ENCODE peak calls at places on chromosomes 5 and 9, in five cellular contexts. N is H1, A is IMR-90, E is H9, O is neuronal stem cell. G is an unnamed sample.

GRCh38 chr5:1540831-1541661 is 17.3 kb upstream of the LPCAT1 start:
- DNase-seq in N (peak; percentile 38), A (no peak), E (no peak), O (no peak), G (no peak)

GRCh38 chr5:169873642-169874041 is 106.7 kb downstream of the INSYN2B start:
- DNase-seq in N (no peak), A (peak; percentile 67), E (no peak), O (no peak), G (peak; percentile 45)

GRCh38 chr9:93893899-93894690 is 61.1 kb downstream of the BARX1 start:
- DNase-seq in N (peak; percentile 36), A (no peak), E (peak; percentile 16), O (no peak), G (no peak)

GRCh38 chr5:26482076-26482816 is 556.1 kb downstream of the CDH9 start:
- DNase-seq in N (no peak), A (no peak), E (no peak), O (no peak), G (peak; percentile 7)

GRCh38 chr5:149854881-149855280 is 89.7 kb downstream of the PDE6A start:
- DNase-seq in N (no peak), A (no peak), E (no peak), O (no peak), G (no peak)

GRCh38 chr9:98943682-98944129 is at the start of gene COL15A1:
- DNase-seq in N (no peak), A (no peak), E (peak; percentile 55), O (peak; percentile 64), G (peak; percentile 31)

GRCh38 chr5:76718381-76718832 is 2.5 kb downstream of the F2R start:
- DNase-seq in N (no peak), A (peak; percentile 62), E (no peak), O (no peak), G (peak; percentile 84)

GRCh38 chr9:92385474-92385873 is 18.9 kb downstream of the OGN start:
- DNase-seq in N (no peak), A (no peak), E (no peak), O (no peak), G (no peak)

GRCh38 chr9:96621619-96622018 is 2.0 kb upstream of the CDC14B start:
- DNase-seq in N (no peak), A (peak; percentile 35), E (no peak), O (no peak), G (no peak)

GRCh38 chr9:71806916-71807315 is 38.6 kb upstream of the CEMIP2 start:
- DNase-seq in N (peak; percentile 55), A (peak; percentile 67), E (peak; percentile 75), O (peak; percentile 44), G (peak; percentile 70)

GRCh38 chr9:8904971-8905370 is 1105.4 kb upstream of the DMAC1 start:
- DNase-seq in N (no peak), A (no peak), E (no peak), O (no peak), G (no peak)

GRCh38 chr5:131684051-131684450 is 49.0 kb upstream of the RAPGEF6 start:
- DNase-seq in N (no peak), A (peak; percentile 7), E (no peak), O (no peak), G (no peak)

GRCh38 chr9:90393355-90394152 is 249.1 kb downstream of the DIRAS2 start:
- DNase-seq in N (no peak), A (no peak), E (no peak), O (no peak), G (no peak)

GRCh38 chr5:57642698-57643097 is 160.1 kb upstream of the ACTBL2 start:
- DNase-seq in N (no peak), A (no peak), E (no peak), O (no peak), G (no peak)

GRCh38 chr9:2109066-2109650 is 94.0 kb downstream of the SMARCA2 start:
- DNase-seq in N (no peak), A (peak; percentile 32), E (no peak), O (no peak), G (no peak)

GRCh38 chr5:72512179-72512860 is 5.1 kb upstream of the ZNF366 start:
- DNase-seq in N (no peak), A (no peak), E (no peak), O (no peak), G (no peak)

GRCh38 chr5:72511371-72512178 is 4.4 kb upstream of the ZNF366 start:
- DNase-seq in N (no peak), A (peak; percentile 59), E (no peak), O (no peak), G (peak; percentile 79)

GRCh38 chr5:72508241-72509170 is 1.3 kb upstream of the ZNF366 start:
- DNase-seq in N (no peak), A (no peak), E (no peak), O (no peak), G (no peak)

GRCh38 chr5:72509401-72509800 is 2.2 kb upstream of the ZNF366 start:
- DNase-seq in N (no peak), A (no peak), E (no peak), O (no peak), G (no peak)

DNA sequence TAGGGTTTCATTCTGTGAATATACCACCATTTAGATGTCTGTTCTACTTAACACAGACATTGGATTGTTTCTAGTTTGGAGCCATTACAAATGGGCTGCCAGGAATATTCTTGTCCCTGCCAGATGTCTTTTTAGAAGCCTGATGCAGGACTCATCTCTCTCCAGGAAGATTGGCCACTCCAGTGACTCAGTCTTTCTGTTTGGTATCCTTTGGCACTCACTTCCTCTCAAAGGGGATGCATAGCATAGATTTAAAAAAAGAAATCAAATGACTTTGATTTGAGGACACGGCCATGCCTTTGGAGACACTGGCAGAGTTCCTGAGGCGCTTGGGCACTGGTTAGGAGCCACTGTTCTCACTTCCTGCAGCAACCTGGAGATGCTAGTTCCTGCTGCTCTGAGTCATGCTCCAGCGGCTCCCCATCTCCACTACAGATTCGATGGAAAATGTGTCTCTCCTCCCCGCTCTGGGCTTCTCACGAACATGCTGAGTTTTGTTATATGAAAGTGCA is 3.5 kb upstream of the ZNF366 start:
- DNase-seq in N (no peak), A (peak; percentile 86), E (no peak), O (no peak), G (peak; percentile 96)
- H4K91ac ChIP-seq in N (no peak overlapping the region), A (peak overlapping the region; percentile 2), E (no peak overlapping the region), O (no peak overlapping the region), G (no peak overlapping the region)

DNA sequence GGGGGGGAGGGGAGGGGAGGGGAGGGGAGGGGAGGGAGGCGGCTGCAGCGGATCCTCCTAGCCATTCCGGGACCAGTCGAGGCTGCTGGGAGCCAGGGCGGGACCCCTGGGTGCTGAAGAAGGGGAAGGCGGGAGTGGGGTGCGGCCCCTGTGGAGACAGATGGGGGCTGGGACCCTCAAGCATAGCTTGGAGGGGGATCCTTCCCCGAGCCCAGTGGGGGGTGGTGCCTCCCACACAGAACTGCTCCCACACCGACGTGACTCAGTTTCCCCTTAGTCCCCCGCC is 450 bp downstream of the PDLIM7 start:
- DNase-seq in N (peak; percentile 79), A (no peak), E (no peak), O (no peak), G (no peak)
- H4K91ac ChIP-seq in N (peak overlapping the region; percentile 70), A (peak overlapping the region; percentile 97), E (no peak overlapping the region), O (no peak overlapping the region), G (peak overlapping the region; percentile 30)

GRCh38 chr9:83981126-83981871 is 694 bp downstream of the RMI1 start:
- DNase-seq in N (no peak), A (peak; percentile 35), E (no peak), O (no peak), G (peak; percentile 63)

GRCh38 chr9:83977196-83977595 is 2.8 kb downstream of the HNRNPK start:
- DNase-seq in N (no peak), A (no peak), E (no peak), O (no peak), G (no peak)

GRCh38 chr9:83980395-83981125 is at the start of gene RMI1:
- DNase-seq in N (peak; percentile 95), A (peak; percentile 96), E (peak; percentile 97), O (peak; percentile 99), G (peak; percentile 98)

GRCh38 chr9:83978992-83979811 is 813 bp downstream of the HNRNPK start:
- DNase-seq in N (peak; percentile 82), A (peak; percentile 81), E (peak; percentile 81), O (peak; percentile 71), G (peak; percentile 86)

GRCh38 chr9:83979812-83980394 is at the start of gene HNRNPK:
- DNase-seq in N (peak; percentile 99), A (peak; percentile 98), E (peak; percentile 97), O (peak; percentile 99), G (peak; percentile 98)
- H4K91ac ChIP-seq in N (peak within 1 kb of the TSS; percentile 100), A (peak within 1 kb of the TSS; percentile 100), E (peak within 1 kb of the TSS; percentile 99), O (peak within 1 kb of the TSS; percentile 100), G (peak within 1 kb of the TSS; percentile 99)

DNA sequence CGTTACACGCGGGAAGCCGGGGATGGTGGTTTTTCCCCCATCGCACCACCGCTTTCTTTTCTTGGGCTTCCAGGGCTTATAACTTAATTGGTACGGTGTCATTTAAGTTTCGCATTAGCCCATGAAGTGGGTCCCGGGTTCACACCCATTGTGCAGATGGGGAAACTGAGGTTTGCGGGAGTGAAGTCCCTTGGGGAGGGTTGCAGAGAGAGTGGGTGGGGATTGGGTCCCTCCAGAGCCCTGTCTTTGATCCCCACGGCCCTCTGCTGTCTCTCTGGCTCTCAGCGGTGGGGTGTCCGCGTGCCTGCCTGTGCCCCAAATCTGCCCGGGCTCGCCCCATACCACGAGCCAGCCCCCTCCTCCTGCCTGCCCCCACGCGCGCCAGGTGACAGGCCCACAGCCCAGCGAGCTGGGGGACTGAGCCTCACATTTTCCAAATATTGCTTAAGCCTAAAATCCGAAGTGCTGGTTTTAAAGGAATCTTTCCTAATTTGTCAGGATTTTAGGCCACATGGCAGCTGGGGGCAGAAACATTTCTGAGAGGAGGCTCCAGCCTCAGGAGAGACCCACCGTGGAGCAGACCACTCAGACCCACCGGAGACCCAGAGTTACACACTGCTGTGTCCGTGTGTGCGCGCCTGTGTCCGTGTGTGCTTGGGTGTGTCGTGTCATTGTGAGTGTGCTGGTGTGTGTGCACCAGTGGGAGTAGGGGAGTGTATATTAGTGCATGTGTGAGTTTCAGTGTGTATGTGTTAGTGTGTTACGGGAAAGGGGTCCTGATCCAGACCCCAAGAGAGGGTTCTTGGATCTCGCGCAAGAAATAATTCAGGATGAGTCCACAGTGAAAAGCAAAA is 159.5 kb upstream of the IER5L start:
- DNase-seq in N (no peak), A (no peak), E (no peak), O (no peak), G (no peak)
- H4K91ac ChIP-seq in N (peak overlapping the region; percentile 99), A (peak overlapping the region; percentile 82), E (no peak overlapping the region), O (no peak overlapping the region), G (peak overlapping the region; percentile 83)

GRCh38 chr5:64811050-64811640 is 42.4 kb downstream of the CWC27 start:
- DNase-seq in N (no peak), A (peak; percentile 81), E (no peak), O (peak; percentile 27), G (peak; percentile 71)

GRCh38 chr5:64818245-64818644 is 49.5 kb downstream of the CWC27 start:
- DNase-seq in N (no peak), A (no peak), E (no peak), O (no peak), G (no peak)

GRCh38 chr5:64814073-64814472 is 45.3 kb downstream of the CWC27 start:
- DNase-seq in N (no peak), A (no peak), E (no peak), O (no peak), G (no peak)
- H4K91ac ChIP-seq in N (no peak overlapping the region), A (no peak overlapping the region), E (no peak overlapping the region), O (no peak overlapping the region), G (no peak overlapping the region)

G was measured in mesenchymal stem cell.